ENCODE peak calls at places on chromosomes 16 and 17, in nine cellular contexts. J, I, Y, W, O, T, N, P and G are unnamed samples.

GRCh38 chr17:21039839-21040575 is 2.8 kb downstream of the USP22 start:
- DNase-seq in O (no peak), J (no peak), I (peak), Y (no peak), W (no peak), N (no peak), P (no peak), T (peak), G (no peak)

GRCh38 chr17:36994438-36994837 is 45.7 kb downstream of the AATF start:
- DNase-seq in I (peak), W (no peak), J (no peak), P (no peak), Y (no peak), T (no peak), N (no peak), O (no peak), G (no peak)

GRCh38 chr16:88208112-88208511 is 174.6 kb upstream of the ZNF469 start:
- DNase-seq in J (no peak), Y (peak), P (no peak), W (no peak), I (no peak), T (no peak), O (no peak), N (no peak), G (no peak)

GRCh38 chr17:57420674-57421392 is 164.5 kb downstream of the MSI2 start:
- DNase-seq in O (no peak), P (no peak), I (no peak), J (no peak), T (no peak), Y (no peak), N (no peak), W (peak), G (no peak)

GRCh38 chr17:38442548-38442947 is 14.3 kb downstream of the ARHGAP23 start:
- DNase-seq in O (no peak), Y (no peak), J (no peak), T (no peak), I (no peak), W (no peak), P (no peak), N (no peak), G (no peak)

GRCh38 chr17:15516150-15516549 is 47.1 kb downstream of the TVP23C start:
- DNase-seq in W (no peak), Y (no peak), J (no peak), T (no peak), N (no peak), P (no peak), I (peak), O (no peak), G (no peak)

GRCh38 chr16:78606572-78606971 is 507.1 kb downstream of the WWOX start:
- DNase-seq in T (no peak), W (no peak), N (no peak), P (no peak), J (no peak), O (no peak), Y (no peak), I (no peak), G (no peak)

GRCh38 chr17:63740464-63741181 is 976 bp downstream of the STRADA start:
- DNase-seq in J (no peak), W (no peak), Y (no peak), I (peak), O (no peak), N (no peak), T (no peak), P (no peak), G (no peak)

GRCh38 chr16:13154799-13155198 is 253.4 kb downstream of the SHISA9 start:
- DNase-seq in O (no peak), T (no peak), J (no peak), W (no peak), Y (no peak), I (no peak), P (no peak), N (no peak), G (no peak)

GRCh38 chr16:50050802-50051201 is 15.0 kb upstream of the HEATR3 start:
- DNase-seq in O (no peak), N (no peak), P (no peak), W (no peak), T (no peak), Y (no peak), J (no peak), I (peak), G (no peak)

GRCh38 chr17:80252871-80253270 is 7.8 kb upstream of the RNF213 start:
- DNase-seq in P (peak), O (no peak), W (peak), J (peak), I (no peak), T (peak), N (peak), Y (no peak), G (peak)

GRCh38 chr17:63356275-63356905 is 89.7 kb downstream of the CYB561 start:
- DNase-seq in T (no peak), N (no peak), Y (no peak), J (no peak), O (peak), W (no peak), I (peak), P (no peak), G (no peak)

GRCh38 chr17:63930951-63931575 is 1.1 kb downstream of the CD79B start:
- DNase-seq in I (no peak), N (peak), J (peak), T (no peak), O (no peak), Y (no peak), P (peak), W (peak), G (peak)

GRCh38 chr17:50629902-50630301 is 4.8 kb upstream of the ABCC3 start:
- DNase-seq in I (no peak), O (no peak), P (no peak), W (no peak), J (peak), T (no peak), Y (no peak), N (no peak), G (no peak)

GRCh38 chr17:62351176-62351575 is 29.2 kb upstream of the EFCAB3 start:
- DNase-seq in I (no peak), J (no peak), W (no peak), Y (no peak), N (no peak), O (no peak), T (no peak), P (no peak), G (no peak)

GRCh38 chr16:65125322-65125721 is 3.5 kb upstream of the CDH11 start:
- DNase-seq in P (no peak), O (no peak), J (no peak), T (no peak), I (peak), Y (no peak), N (no peak), W (no peak), G (no peak)

GRCh38 chr17:40561871-40562611 is 3.2 kb downstream of the CCR7 start:
- DNase-seq in N (peak), P (no peak), W (peak), O (no peak), Y (no peak), I (no peak), T (peak), J (peak), G (no peak)

GRCh38 chr17:40561294-40561870 is 3.9 kb downstream of the CCR7 start:
- DNase-seq in W (peak), Y (no peak), T (no peak), O (no peak), I (no peak), N (no peak), P (no peak), J (no peak), G (no peak)

GRCh38 chr17:40564195-40564882 is 933 bp downstream of the CCR7 start:
- DNase-seq in O (no peak), I (no peak), N (peak), J (peak), P (no peak), W (peak), Y (no peak), T (no peak), G (no peak)

GRCh38 chr17:40563371-40564052 is 1.8 kb downstream of the CCR7 start:
- DNase-seq in J (no peak), I (no peak), Y (no peak), O (no peak), T (no peak), P (no peak), N (peak), W (peak), G (no peak)

DNA sequence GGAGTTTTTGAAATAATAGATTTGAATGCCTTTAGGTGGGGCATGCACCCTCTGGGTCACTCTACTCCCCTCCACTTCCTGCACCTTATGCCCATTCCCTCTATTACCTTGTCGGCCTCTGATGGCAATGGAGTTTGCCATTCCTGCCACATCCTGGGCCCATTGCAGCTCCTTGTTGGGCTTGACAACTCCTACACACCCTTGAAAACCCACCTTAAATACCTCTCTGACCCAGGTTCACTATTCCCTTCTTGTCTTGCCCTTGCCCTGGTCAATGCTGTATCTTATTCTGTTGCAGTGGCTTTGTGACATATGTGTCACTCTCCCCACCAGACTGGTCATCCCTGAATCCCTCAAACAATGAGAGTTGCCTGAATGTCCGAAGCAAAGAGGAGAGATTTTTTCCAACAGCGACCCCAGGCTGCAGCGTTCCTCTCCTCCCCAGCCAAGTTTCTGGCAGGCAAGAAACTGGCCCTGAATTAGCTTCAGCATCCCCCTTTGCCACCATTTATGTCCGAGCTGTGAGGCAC is 2.4 kb downstream of the CCR7 start:
- DNase-seq in I (no peak), P (no peak), J (no peak), T (no peak), N (peak), W (no peak), Y (no peak), O (no peak), G (peak)
- TF ChIP-seq CTCF in I (no peak), P (no peak), J (no peak), T (no peak), N (no peak), W (no peak), Y (no peak), O (no peak), G (no peak)

GRCh38 chr17:2064980-2065785 is 10.3 kb downstream of the HIC1 start:
- DNase-seq in W (no peak), I (peak), J (peak), P (no peak), Y (no peak), O (no peak), N (peak), T (peak), G (peak)

GRCh38 chr17:2063306-2064146 is 8.6 kb downstream of the HIC1 start:
- DNase-seq in P (no peak), T (no peak), Y (no peak), J (peak), O (no peak), I (peak), N (no peak), W (no peak), G (no peak)

GRCh38 chr17:2064511-2064910 is 9.6 kb downstream of the HIC1 start:
- DNase-seq in O (no peak), Y (no peak), P (no peak), J (peak), I (no peak), W (no peak), N (no peak), T (no peak), G (no peak)

GRCh38 chr17:2062571-2063183 is 7.8 kb downstream of the HIC1 start:
- DNase-seq in Y (no peak), P (no peak), J (peak), I (peak), T (no peak), O (no peak), N (peak), W (no peak), G (no peak)

GRCh38 chr17:2064147-2064489 is 9.2 kb downstream of the HIC1 start:
- DNase-seq in J (no peak), Y (no peak), I (no peak), T (no peak), W (no peak), N (no peak), P (no peak), O (no peak), G (no peak)
- H3K27ac ChIP-seq in J (peak), Y (no peak), I (peak), T (no peak), W (peak), N (no peak), P (peak), O (no peak), G (no peak)

GRCh38 chr16:3095869-3096268 is 3.2 kb downstream of the ZSCAN10 start:
- DNase-seq in J (peak), T (peak), O (no peak), I (no peak), W (no peak), Y (no peak), P (no peak), N (no peak), G (peak)
- TF ChIP-seq CTCF in J (no peak), T (peak), O (peak), I (peak), W (no peak), Y (no peak), P (no peak), N (peak), G (peak)

GRCh38 chr16:48909231-48909630 is 299.3 kb upstream of the N4BP1 start:
- DNase-seq in P (no peak), J (no peak), O (no peak), Y (no peak), I (no peak), W (no peak), N (no peak), T (no peak), G (no peak)

GRCh38 chr16:48910214-48910613 is 300.2 kb upstream of the N4BP1 start:
- DNase-seq in Y (no peak), W (no peak), N (no peak), O (no peak), J (no peak), P (no peak), I (no peak), T (no peak), G (no peak)

GRCh38 chr16:48914070-48914469 is 304.1 kb upstream of the N4BP1 start:
- DNase-seq in J (no peak), N (peak), T (no peak), O (no peak), I (no peak), Y (peak), P (no peak), W (no peak), G (no peak)

GRCh38 chr16:48913384-48913783 is 303.4 kb upstream of the N4BP1 start:
- DNase-seq in O (no peak), T (no peak), P (no peak), I (no peak), W (no peak), N (no peak), J (no peak), Y (no peak), G (no peak)

DNA sequence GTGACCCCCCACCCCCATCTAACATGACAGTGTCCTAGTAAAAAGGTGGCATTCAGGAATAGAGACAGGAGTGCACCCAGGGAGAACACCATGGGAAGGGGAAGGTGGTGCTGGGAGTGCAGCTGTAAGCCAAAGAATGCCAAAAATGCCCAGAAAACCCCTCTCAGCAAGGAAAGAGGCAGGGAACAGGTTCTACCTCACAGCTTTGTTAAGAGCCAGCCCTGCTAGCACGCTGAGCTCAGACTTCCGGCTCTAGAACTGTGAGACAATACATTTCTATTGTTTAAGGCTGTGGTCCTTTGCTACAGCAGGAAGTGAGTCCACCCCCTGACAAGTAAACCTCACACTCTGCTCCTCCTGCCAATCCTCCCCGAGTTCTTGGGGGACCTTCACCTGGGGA is 302.4 kb upstream of the N4BP1 start:
- DNase-seq in I (no peak), Y (no peak), P (no peak), N (peak), W (no peak), T (no peak), J (no peak), O (no peak), G (no peak)
- H3K27ac ChIP-seq in I (no peak), Y (no peak), P (no peak), N (no peak), W (no peak), T (no peak), J (no peak), O (no peak), G (no peak)

GRCh38 chr16:48911700-48912099 is 301.7 kb upstream of the N4BP1 start:
- DNase-seq in O (no peak), P (no peak), T (no peak), Y (no peak), N (no peak), I (peak), W (no peak), J (no peak), G (no peak)
- TF ChIP-seq CTCF in O (peak), P (no peak), T (no peak), Y (no peak), N (peak), I (peak), W (no peak), J (no peak), G (no peak)

DNA sequence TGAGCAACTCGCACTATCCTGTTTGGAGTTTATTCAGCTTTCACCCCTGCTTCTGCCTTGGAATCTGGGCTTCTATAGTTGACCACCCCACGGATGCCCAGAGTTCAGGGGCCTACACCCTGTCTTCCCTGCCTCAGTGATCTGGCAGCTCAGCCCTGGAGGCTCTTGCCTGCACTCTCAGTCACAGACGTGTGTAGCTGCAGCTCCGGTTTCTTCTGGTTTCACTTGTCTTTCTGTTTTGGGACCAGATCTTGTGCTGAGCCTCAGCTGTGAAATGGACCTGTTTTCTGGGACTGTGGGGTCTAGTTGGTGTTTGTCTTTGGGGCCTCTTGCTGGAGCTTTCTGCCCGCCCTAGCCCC is 5.8 kb downstream of the GPT2 start:
- DNase-seq in Y (no peak), N (no peak), J (no peak), O (no peak), W (no peak), T (no peak), P (no peak), I (no peak), G (no peak)
- H3K27ac ChIP-seq in Y (no peak), N (no peak), J (no peak), O (no peak), W (peak), T (no peak), P (no peak), I (no peak), G (no peak)

GRCh38 chr17:55859518-55859917 is 108.7 kb downstream of the PCTP start:
- DNase-seq in W (no peak), T (no peak), P (no peak), J (no peak), O (no peak), N (no peak), Y (no peak), I (no peak), G (no peak)
- TF ChIP-seq CTCF in W (no peak), T (no peak), P (no peak), J (no peak), O (no peak), N (no peak), Y (no peak), I (no peak), G (no peak)

GRCh38 chr17:82050152-82050760 is 1.4 kb downstream of the RFNG start:
- DNase-seq in O (no peak), T (no peak), W (no peak), J (peak), N (no peak), Y (no peak), I (no peak), P (no peak), G (no peak)
- H3K27ac ChIP-seq in O (peak), T (no peak), W (no peak), J (no peak), N (no peak), Y (no peak), I (no peak), P (no peak), G (no peak)